ENCODE peak calls at places on chromosomes 3 and 15, in ten cellular contexts. One of them, this sample, is unnamed.

GRCh38 chr3:47849186-47850061 is 46.5 kb downstream of the DHX30 start:
- DNase-seq in stimulated activated CD8-positive, alpha-beta memory T cell treated with anti-CD3 and anti-CD28 coated beads, Interleukin-4, amount 100 ng/mL, for 24 hours: no peak
- DNase-seq in CD4-positive, alpha-beta T cell: no peak
- DNase-seq in thoracic aorta: no peak
- DNase-seq in GM04504: no peak
- DNase-seq in A172: no peak
- DNase-seq in colonic mucosa: no peak
- DNase-seq in activated CD8-positive, alpha-beta memory T cell treated with anti-CD3 and anti-CD28 coated beads for 1 hour: no peak
- DNase-seq in substantia nigra: no peak
- DNase-seq in ovary: peak; percentile 37
- DNase-seq in this sample: no peak

GRCh38 chr3:197023241-197023997 is 6.2 kb downstream of the MELTF start:
- DNase-seq in stimulated activated CD8-positive, alpha-beta memory T cell treated with anti-CD3 and anti-CD28 coated beads, Interleukin-4, amount 100 ng/mL, for 24 hours: no peak
- DNase-seq in CD4-positive, alpha-beta T cell: no peak
- DNase-seq in thoracic aorta: no peak
- DNase-seq in GM04504: no peak
- DNase-seq in A172: no peak
- DNase-seq in colonic mucosa: no peak
- DNase-seq in activated CD8-positive, alpha-beta memory T cell treated with anti-CD3 and anti-CD28 coated beads for 1 hour: no peak
- DNase-seq in substantia nigra: no peak
- DNase-seq in ovary: no peak
- DNase-seq in this sample: no peak

GRCh38 chr3:15292765-15293522 is 39.4 kb downstream of the SH3BP5 start:
- DNase-seq in stimulated activated CD8-positive, alpha-beta memory T cell treated with anti-CD3 and anti-CD28 coated beads, Interleukin-4, amount 100 ng/mL, for 24 hours: no peak
- DNase-seq in CD4-positive, alpha-beta T cell: no peak
- DNase-seq in thoracic aorta: no peak
- DNase-seq in GM04504: no peak
- DNase-seq in A172: peak; percentile 92
- DNase-seq in colonic mucosa: no peak
- DNase-seq in activated CD8-positive, alpha-beta memory T cell treated with anti-CD3 and anti-CD28 coated beads for 1 hour: no peak
- DNase-seq in substantia nigra: no peak
- DNase-seq in ovary: peak; percentile 81
- DNase-seq in this sample: peak; percentile 93

GRCh38 chr15:84023636-84024035 is 211.9 kb upstream of the GOLGA6L4 start:
- DNase-seq in stimulated activated CD8-positive, alpha-beta memory T cell treated with anti-CD3 and anti-CD28 coated beads, Interleukin-4, amount 100 ng/mL, for 24 hours: no peak
- DNase-seq in CD4-positive, alpha-beta T cell: no peak
- DNase-seq in thoracic aorta: no peak
- DNase-seq in GM04504: no peak
- DNase-seq in A172: peak; percentile 7
- DNase-seq in colonic mucosa: peak; percentile 26
- DNase-seq in activated CD8-positive, alpha-beta memory T cell treated with anti-CD3 and anti-CD28 coated beads for 1 hour: no peak
- DNase-seq in substantia nigra: no peak
- DNase-seq in ovary: peak; percentile 55
- DNase-seq in this sample: no peak

GRCh38 chr15:79352206-79352605 is 41.3 kb downstream of the TMED3 start:
- DNase-seq in stimulated activated CD8-positive, alpha-beta memory T cell treated with anti-CD3 and anti-CD28 coated beads, Interleukin-4, amount 100 ng/mL, for 24 hours: no peak
- DNase-seq in CD4-positive, alpha-beta T cell: no peak
- DNase-seq in thoracic aorta: no peak
- DNase-seq in GM04504: no peak
- DNase-seq in A172: no peak
- DNase-seq in colonic mucosa: no peak
- DNase-seq in activated CD8-positive, alpha-beta memory T cell treated with anti-CD3 and anti-CD28 coated beads for 1 hour: no peak
- DNase-seq in substantia nigra: no peak
- DNase-seq in ovary: no peak
- DNase-seq in this sample: no peak

GRCh38 chr15:75212200-75212858 is 10.6 kb downstream of the C15orf39 start:
- DNase-seq in stimulated activated CD8-positive, alpha-beta memory T cell treated with anti-CD3 and anti-CD28 coated beads, Interleukin-4, amount 100 ng/mL, for 24 hours: no peak
- DNase-seq in CD4-positive, alpha-beta T cell: no peak
- DNase-seq in thoracic aorta: no peak
- DNase-seq in GM04504: no peak
- DNase-seq in A172: no peak
- DNase-seq in colonic mucosa: no peak
- DNase-seq in activated CD8-positive, alpha-beta memory T cell treated with anti-CD3 and anti-CD28 coated beads for 1 hour: no peak
- DNase-seq in substantia nigra: no peak
- DNase-seq in ovary: no peak
- DNase-seq in this sample: no peak

GRCh38 chr3:2823016-2823415 is 287.2 kb downstream of the IL5RA start:
- DNase-seq in stimulated activated CD8-positive, alpha-beta memory T cell treated with anti-CD3 and anti-CD28 coated beads, Interleukin-4, amount 100 ng/mL, for 24 hours: no peak
- DNase-seq in CD4-positive, alpha-beta T cell: no peak
- DNase-seq in thoracic aorta: no peak
- DNase-seq in GM04504: no peak
- DNase-seq in A172: peak; percentile 53
- DNase-seq in colonic mucosa: no peak
- DNase-seq in activated CD8-positive, alpha-beta memory T cell treated with anti-CD3 and anti-CD28 coated beads for 1 hour: no peak
- DNase-seq in substantia nigra: no peak
- DNase-seq in ovary: no peak
- DNase-seq in this sample: no peak

GRCh38 chr3:12477256-12477655 is 7.0 kb upstream of the TSEN2 start:
- DNase-seq in stimulated activated CD8-positive, alpha-beta memory T cell treated with anti-CD3 and anti-CD28 coated beads, Interleukin-4, amount 100 ng/mL, for 24 hours: no peak
- DNase-seq in CD4-positive, alpha-beta T cell: no peak
- DNase-seq in thoracic aorta: no peak
- DNase-seq in GM04504: no peak
- DNase-seq in A172: no peak
- DNase-seq in colonic mucosa: peak; percentile 59
- DNase-seq in activated CD8-positive, alpha-beta memory T cell treated with anti-CD3 and anti-CD28 coated beads for 1 hour: no peak
- DNase-seq in substantia nigra: no peak
- DNase-seq in ovary: no peak
- DNase-seq in this sample: no peak

GRCh38 chr3:49124991-49125670 is 4.5 kb upstream of the USP19 start:
- DNase-seq in stimulated activated CD8-positive, alpha-beta memory T cell treated with anti-CD3 and anti-CD28 coated beads, Interleukin-4, amount 100 ng/mL, for 24 hours: no peak
- DNase-seq in CD4-positive, alpha-beta T cell: no peak
- DNase-seq in thoracic aorta: no peak
- DNase-seq in GM04504: no peak
- DNase-seq in A172: no peak
- DNase-seq in colonic mucosa: no peak
- DNase-seq in activated CD8-positive, alpha-beta memory T cell treated with anti-CD3 and anti-CD28 coated beads for 1 hour: no peak
- DNase-seq in substantia nigra: no peak
- DNase-seq in ovary: no peak
- DNase-seq in this sample: no peak

GRCh38 chr3:44954962-44955361 is 21.0 kb downstream of the ZDHHC3 start:
- DNase-seq in stimulated activated CD8-positive, alpha-beta memory T cell treated with anti-CD3 and anti-CD28 coated beads, Interleukin-4, amount 100 ng/mL, for 24 hours: no peak
- DNase-seq in CD4-positive, alpha-beta T cell: no peak
- DNase-seq in thoracic aorta: no peak
- DNase-seq in GM04504: no peak
- DNase-seq in A172: peak; percentile 39
- DNase-seq in colonic mucosa: no peak
- DNase-seq in activated CD8-positive, alpha-beta memory T cell treated with anti-CD3 and anti-CD28 coated beads for 1 hour: no peak
- DNase-seq in substantia nigra: peak; percentile 7
- DNase-seq in ovary: no peak
- DNase-seq in this sample: no peak

GRCh38 chr3:28328188-28329151 is 20.1 kb upstream of the ZCWPW2 start:
- DNase-seq in stimulated activated CD8-positive, alpha-beta memory T cell treated with anti-CD3 and anti-CD28 coated beads, Interleukin-4, amount 100 ng/mL, for 24 hours: no peak
- DNase-seq in CD4-positive, alpha-beta T cell: no peak
- DNase-seq in thoracic aorta: no peak
- DNase-seq in GM04504: no peak
- DNase-seq in A172: peak; percentile 36
- DNase-seq in colonic mucosa: no peak
- DNase-seq in activated CD8-positive, alpha-beta memory T cell treated with anti-CD3 and anti-CD28 coated beads for 1 hour: no peak
- DNase-seq in substantia nigra: no peak
- DNase-seq in ovary: no peak
- DNase-seq in this sample: no peak

GRCh38 chr3:180421711-180422110 is 180.3 kb upstream of the TTC14 start:
- DNase-seq in stimulated activated CD8-positive, alpha-beta memory T cell treated with anti-CD3 and anti-CD28 coated beads, Interleukin-4, amount 100 ng/mL, for 24 hours: no peak
- DNase-seq in CD4-positive, alpha-beta T cell: no peak
- DNase-seq in thoracic aorta: no peak
- DNase-seq in GM04504: no peak
- DNase-seq in A172: no peak
- DNase-seq in colonic mucosa: no peak
- DNase-seq in activated CD8-positive, alpha-beta memory T cell treated with anti-CD3 and anti-CD28 coated beads for 1 hour: no peak
- DNase-seq in substantia nigra: no peak
- DNase-seq in ovary: no peak
- DNase-seq in this sample: no peak

GRCh38 chr3:132342183-132342582 is 25.0 kb downstream of the ACP3 start:
- DNase-seq in stimulated activated CD8-positive, alpha-beta memory T cell treated with anti-CD3 and anti-CD28 coated beads, Interleukin-4, amount 100 ng/mL, for 24 hours: no peak
- DNase-seq in CD4-positive, alpha-beta T cell: no peak
- DNase-seq in thoracic aorta: no peak
- DNase-seq in GM04504: no peak
- DNase-seq in A172: no peak
- DNase-seq in colonic mucosa: no peak
- DNase-seq in activated CD8-positive, alpha-beta memory T cell treated with anti-CD3 and anti-CD28 coated beads for 1 hour: no peak
- DNase-seq in substantia nigra: no peak
- DNase-seq in ovary: no peak
- DNase-seq in this sample: no peak

GRCh38 chr15:26572606-26573350 is 200.1 kb downstream of the GABRB3 start:
- DNase-seq in stimulated activated CD8-positive, alpha-beta memory T cell treated with anti-CD3 and anti-CD28 coated beads, Interleukin-4, amount 100 ng/mL, for 24 hours: no peak
- DNase-seq in CD4-positive, alpha-beta T cell: no peak
- DNase-seq in thoracic aorta: no peak
- DNase-seq in GM04504: no peak
- DNase-seq in A172: no peak
- DNase-seq in colonic mucosa: no peak
- DNase-seq in activated CD8-positive, alpha-beta memory T cell treated with anti-CD3 and anti-CD28 coated beads for 1 hour: no peak
- DNase-seq in substantia nigra: no peak
- DNase-seq in ovary: no peak
- DNase-seq in this sample: no peak

GRCh38 chr3:143429628-143430514 is 310.3 kb downstream of the CHST2 start:
- DNase-seq in stimulated activated CD8-positive, alpha-beta memory T cell treated with anti-CD3 and anti-CD28 coated beads, Interleukin-4, amount 100 ng/mL, for 24 hours: no peak
- DNase-seq in CD4-positive, alpha-beta T cell: no peak
- DNase-seq in thoracic aorta: no peak
- DNase-seq in GM04504: no peak
- DNase-seq in A172: peak; percentile 24
- DNase-seq in colonic mucosa: no peak
- DNase-seq in activated CD8-positive, alpha-beta memory T cell treated with anti-CD3 and anti-CD28 coated beads for 1 hour: no peak
- DNase-seq in substantia nigra: no peak
- DNase-seq in ovary: no peak
- DNase-seq in this sample: no peak

GRCh38 chr15:100241572-100242479 is 99.9 kb downstream of the ADAMTS17 start:
- DNase-seq in stimulated activated CD8-positive, alpha-beta memory T cell treated with anti-CD3 and anti-CD28 coated beads, Interleukin-4, amount 100 ng/mL, for 24 hours: no peak
- DNase-seq in CD4-positive, alpha-beta T cell: no peak
- DNase-seq in thoracic aorta: peak; percentile 15
- DNase-seq in GM04504: no peak
- DNase-seq in A172: peak; percentile 69
- DNase-seq in colonic mucosa: no peak
- DNase-seq in activated CD8-positive, alpha-beta memory T cell treated with anti-CD3 and anti-CD28 coated beads for 1 hour: no peak
- DNase-seq in substantia nigra: peak; percentile 56
- DNase-seq in ovary: peak; percentile 48
- DNase-seq in this sample: peak; percentile 80

GRCh38 chr3:155744091-155744625 is 713 bp downstream of the PLCH1 start:
- DNase-seq in stimulated activated CD8-positive, alpha-beta memory T cell treated with anti-CD3 and anti-CD28 coated beads, Interleukin-4, amount 100 ng/mL, for 24 hours: peak; percentile 16
- DNase-seq in CD4-positive, alpha-beta T cell: no peak
- DNase-seq in thoracic aorta: no peak
- DNase-seq in GM04504: no peak
- DNase-seq in A172: peak; percentile 22
- DNase-seq in colonic mucosa: peak; percentile 79
- DNase-seq in activated CD8-positive, alpha-beta memory T cell treated with anti-CD3 and anti-CD28 coated beads for 1 hour: peak; percentile 8
- DNase-seq in substantia nigra: peak; percentile 45
- DNase-seq in ovary: peak; percentile 42
- DNase-seq in this sample: peak; percentile 63

GRCh38 chr3:159559771-159560170 is 428.9 kb upstream of the IL12A start:
- DNase-seq in stimulated activated CD8-positive, alpha-beta memory T cell treated with anti-CD3 and anti-CD28 coated beads, Interleukin-4, amount 100 ng/mL, for 24 hours: no peak
- DNase-seq in CD4-positive, alpha-beta T cell: no peak
- DNase-seq in thoracic aorta: no peak
- DNase-seq in GM04504: no peak
- DNase-seq in A172: no peak
- DNase-seq in colonic mucosa: no peak
- DNase-seq in activated CD8-positive, alpha-beta memory T cell treated with anti-CD3 and anti-CD28 coated beads for 1 hour: no peak
- DNase-seq in substantia nigra: no peak
- DNase-seq in ovary: no peak
- DNase-seq in this sample: no peak

GRCh38 chr3:39065197-39065596 is 13.4 kb downstream of the WDR48 start:
- DNase-seq in stimulated activated CD8-positive, alpha-beta memory T cell treated with anti-CD3 and anti-CD28 coated beads, Interleukin-4, amount 100 ng/mL, for 24 hours: no peak
- DNase-seq in CD4-positive, alpha-beta T cell: no peak
- DNase-seq in thoracic aorta: no peak
- DNase-seq in GM04504: peak; percentile 6
- DNase-seq in A172: peak; percentile 22
- DNase-seq in colonic mucosa: peak; percentile 21
- DNase-seq in activated CD8-positive, alpha-beta memory T cell treated with anti-CD3 and anti-CD28 coated beads for 1 hour: peak; percentile 0
- DNase-seq in substantia nigra: peak; percentile 5
- DNase-seq in ovary: no peak
- DNase-seq in this sample: no peak

GRCh38 chr3:177320765-177321247 is 123.5 kb upstream of the TBL1XR1 start:
- DNase-seq in stimulated activated CD8-positive, alpha-beta memory T cell treated with anti-CD3 and anti-CD28 coated beads, Interleukin-4, amount 100 ng/mL, for 24 hours: no peak
- DNase-seq in CD4-positive, alpha-beta T cell: no peak
- DNase-seq in thoracic aorta: no peak
- DNase-seq in GM04504: no peak
- DNase-seq in A172: no peak
- DNase-seq in colonic mucosa: no peak
- DNase-seq in activated CD8-positive, alpha-beta memory T cell treated with anti-CD3 and anti-CD28 coated beads for 1 hour: no peak
- DNase-seq in substantia nigra: no peak
- DNase-seq in ovary: no peak
- DNase-seq in this sample: no peak

GRCh38 chr15:92882697-92883642 is 17.2 kb upstream of the CHD2 start:
- DNase-seq in stimulated activated CD8-positive, alpha-beta memory T cell treated with anti-CD3 and anti-CD28 coated beads, Interleukin-4, amount 100 ng/mL, for 24 hours: peak; percentile 10
- DNase-seq in CD4-positive, alpha-beta T cell: no peak
- DNase-seq in thoracic aorta: no peak
- DNase-seq in GM04504: no peak
- DNase-seq in A172: no peak
- DNase-seq in colonic mucosa: peak; percentile 32
- DNase-seq in activated CD8-positive, alpha-beta memory T cell treated with anti-CD3 and anti-CD28 coated beads for 1 hour: peak; percentile 11
- DNase-seq in substantia nigra: no peak
- DNase-seq in ovary: peak; percentile 49
- DNase-seq in this sample: no peak

GRCh38 chr15:99909914-99910313 is 176.7 kb upstream of the LYSMD4 start:
- DNase-seq in stimulated activated CD8-positive, alpha-beta memory T cell treated with anti-CD3 and anti-CD28 coated beads, Interleukin-4, amount 100 ng/mL, for 24 hours: no peak
- DNase-seq in CD4-positive, alpha-beta T cell: no peak
- DNase-seq in thoracic aorta: no peak
- DNase-seq in GM04504: no peak
- DNase-seq in A172: no peak
- DNase-seq in colonic mucosa: no peak
- DNase-seq in activated CD8-positive, alpha-beta memory T cell treated with anti-CD3 and anti-CD28 coated beads for 1 hour: no peak
- DNase-seq in substantia nigra: no peak
- DNase-seq in ovary: no peak
- DNase-seq in this sample: no peak

GRCh38 chr15:34644061-34644460 is 60.6 kb upstream of the GOLGA8B start:
- DNase-seq in stimulated activated CD8-positive, alpha-beta memory T cell treated with anti-CD3 and anti-CD28 coated beads, Interleukin-4, amount 100 ng/mL, for 24 hours: no peak
- DNase-seq in CD4-positive, alpha-beta T cell: no peak
- DNase-seq in thoracic aorta: no peak
- DNase-seq in GM04504: peak; percentile 49
- DNase-seq in A172: peak; percentile 71
- DNase-seq in colonic mucosa: no peak
- DNase-seq in activated CD8-positive, alpha-beta memory T cell treated with anti-CD3 and anti-CD28 coated beads for 1 hour: no peak
- DNase-seq in substantia nigra: no peak
- DNase-seq in ovary: no peak
- DNase-seq in this sample: no peak

GRCh38 chr3:9194509-9195184 is 54.8 kb downstream of the SRGAP3 start:
- DNase-seq in stimulated activated CD8-positive, alpha-beta memory T cell treated with anti-CD3 and anti-CD28 coated beads, Interleukin-4, amount 100 ng/mL, for 24 hours: no peak
- DNase-seq in CD4-positive, alpha-beta T cell: no peak
- DNase-seq in thoracic aorta: no peak
- DNase-seq in GM04504: no peak
- DNase-seq in A172: no peak
- DNase-seq in colonic mucosa: peak; percentile 44
- DNase-seq in activated CD8-positive, alpha-beta memory T cell treated with anti-CD3 and anti-CD28 coated beads for 1 hour: no peak
- DNase-seq in substantia nigra: no peak
- DNase-seq in ovary: no peak
- DNase-seq in this sample: no peak

GRCh38 chr3:155890671-155891190 is 20.3 kb downstream of the GMPS start:
- DNase-seq in stimulated activated CD8-positive, alpha-beta memory T cell treated with anti-CD3 and anti-CD28 coated beads, Interleukin-4, amount 100 ng/mL, for 24 hours: no peak
- DNase-seq in CD4-positive, alpha-beta T cell: no peak
- DNase-seq in thoracic aorta: no peak
- DNase-seq in GM04504: no peak
- DNase-seq in A172: no peak
- DNase-seq in colonic mucosa: no peak
- DNase-seq in activated CD8-positive, alpha-beta memory T cell treated with anti-CD3 and anti-CD28 coated beads for 1 hour: no peak
- DNase-seq in substantia nigra: no peak
- DNase-seq in ovary: no peak
- DNase-seq in this sample: no peak

GRCh38 chr3:127056976-127057375 is 74.1 kb downstream of the PLXNA1 start:
- DNase-seq in stimulated activated CD8-positive, alpha-beta memory T cell treated with anti-CD3 and anti-CD28 coated beads, Interleukin-4, amount 100 ng/mL, for 24 hours: no peak
- DNase-seq in CD4-positive, alpha-beta T cell: no peak
- DNase-seq in thoracic aorta: no peak
- DNase-seq in GM04504: no peak
- DNase-seq in A172: no peak
- DNase-seq in colonic mucosa: no peak
- DNase-seq in activated CD8-positive, alpha-beta memory T cell treated with anti-CD3 and anti-CD28 coated beads for 1 hour: no peak
- DNase-seq in substantia nigra: no peak
- DNase-seq in ovary: no peak
- DNase-seq in this sample: no peak